ENCODE peak calls at places on chromosomes 1 and 21, in four cellular contexts. X is ACHN, E is T follicular helper cell, O is occipital lobe. F is an unnamed sample.
A peak's percentile ranks its signal among the peaks of the same experiment; 100 is the strongest.

GRCh38 chr1:1915911-1916835 is 1.1 kb downstream of the CALML6 start:
- DNase-seq in E (no peak), O (no peak), X (no peak), F (peak; percentile 19)

GRCh38 chr1:159791461-159791860 is 10.7 kb downstream of the DUSP23 start:
- DNase-seq in O (no peak), X (no peak), E (no peak), F (no peak)

GRCh38 chr1:230109871-230110667 is 43.0 kb downstream of the GALNT2 start:
- DNase-seq in E (peak; percentile 10), O (no peak), X (no peak), F (no peak)

GRCh38 chr1:154446292-154446691 is 41.1 kb downstream of the IL6R start:
- DNase-seq in X (peak; percentile 91), E (no peak), O (no peak), F (no peak)

GRCh38 chr1:9766759-9767442 is 56.9 kb downstream of the CLSTN1 start:
- DNase-seq in O (peak; percentile 46), X (peak; percentile 86), E (no peak), F (no peak)

GRCh38 chr1:241934181-241934815 is 23.3 kb upstream of the BECN2 start:
- DNase-seq in X (no peak), O (peak; percentile 10), E (no peak), F (no peak)

GRCh38 chr1:56688522-56689026 is 43.5 kb downstream of the PRKAA2 start:
- DNase-seq in X (peak; percentile 85), O (no peak), E (no peak), F (no peak)

GRCh38 chr1:20663365-20663764 is 2.2 kb upstream of the DDOST start:
- DNase-seq in X (no peak), O (no peak), E (no peak), F (no peak)

GRCh38 chr1:156675715-156676311 is 1.4 kb downstream of the NES start:
- DNase-seq in O (no peak), X (no peak), E (no peak), F (peak; percentile 73)

GRCh38 chr1:243701872-243702271 is 148.2 kb downstream of the AKT3 start:
- DNase-seq in O (no peak), X (no peak), E (no peak), F (no peak)

GRCh38 chr1:210384625-210385024 is 55.9 kb downstream of the HHAT start:
- DNase-seq in E (no peak), O (no peak), X (no peak), F (no peak)

GRCh38 chr21:35603471-35603870 is 456.9 kb downstream of the SETD4 start:
- DNase-seq in O (no peak), E (no peak), X (no peak), F (no peak)

GRCh38 chr1:7262611-7263010 is 477.4 kb downstream of the CAMTA1 start:
- DNase-seq in O (no peak), E (no peak), X (no peak), F (no peak)

GRCh38 chr1:117312453-117313138 is 54.7 kb upstream of the MAN1A2 start:
- DNase-seq in E (no peak), O (no peak), X (peak; percentile 47), F (no peak)

GRCh38 chr1:102628008-102628736 is 480.1 kb downstream of the COL11A1 start:
- DNase-seq in O (no peak), E (no peak), X (no peak), F (no peak)

GRCh38 chr1:9239622-9240401 is 5.2 kb downstream of the H6PD start:
- DNase-seq in O (no peak), E (no peak), X (no peak), F (no peak)

GRCh38 chr21:45542667-45543370 is 579 bp upstream of the SLC19A1 start:
- DNase-seq in E (no peak), O (no peak), X (no peak), F (peak; percentile 21)

GRCh38 chr1:54403808-54404261 is 2.4 kb downstream of the SSBP3 start:
- DNase-seq in E (no peak), X (no peak), O (no peak), F (no peak)

GRCh38 chr1:219660666-219661463 is 48.0 kb upstream of the ZC3H11B start:
- DNase-seq in X (peak; percentile 89), O (peak; percentile 86), E (no peak), F (peak; percentile 94)

GRCh38 chr1:48524892-48525467 is 53.0 kb upstream of the SPATA6 start:
- DNase-seq in X (no peak), O (no peak), E (no peak), F (no peak)

GRCh38 chr1:179545316-179545715 is 30.4 kb downstream of the NPHS2 start:
- DNase-seq in X (no peak), O (no peak), E (no peak), F (no peak)

GRCh38 chr1:100799548-100799947 is 80.0 kb downstream of the VCAM1 start:
- DNase-seq in O (no peak), E (no peak), X (no peak), F (no peak)

GRCh38 chr1:162349635-162350330 is 26.9 kb downstream of the SPATA46 start:
- DNase-seq in O (no peak), X (peak; percentile 66), E (no peak), F (no peak)

GRCh38 chr1:235077571-235078479 is 50.8 kb downstream of the TOMM20 start:
- DNase-seq in O (no peak), X (peak; percentile 36), E (no peak), F (no peak)

GRCh38 chr1:235617808-235618207 is 31.8 kb downstream of the GNG4 start:
- DNase-seq in E (no peak), X (peak; percentile 39), O (no peak), F (no peak)

GRCh38 chr1:12436345-12436658 is 181.7 kb downstream of the DHRS3 start:
- DNase-seq in X (no peak), E (no peak), O (no peak), F (no peak)

GRCh38 chr1:119712342-119713038 is 756 bp downstream of the PHGDH start:
- DNase-seq in E (no peak), X (peak; percentile 85), O (peak; percentile 52), F (peak; percentile 91)

GRCh38 chr1:58997060-58997411 is 213.2 kb upstream of the JUN start:
- DNase-seq in X (no peak), E (no peak), O (no peak), F (no peak)

GRCh38 chr1:54499097-54500029 is 48.7 kb upstream of the ACOT11 start:
- DNase-seq in X (peak; percentile 40), O (no peak), E (no peak), F (peak; percentile 69)

GRCh38 chr21:42581676-42582371 is 68.2 kb downstream of the SLC37A1 start:
- DNase-seq in E (no peak), O (no peak), X (no peak), F (no peak)